ENCODE peak calls at places on chromosomes 1 and 21, in five cellular contexts. R, Y, Q, I and U are unnamed samples.

GRCh38 chr1:10888791-10889627 is 92.6 kb upstream of the CASZ1 start:
- DNase-seq in R (no peak), Y (no peak), Q (no peak), I (no peak), U (no peak)

GRCh38 chr1:234699795-234700665 is 90.1 kb upstream of the IRF2BP2 start:
- DNase-seq in R (no peak), Y (peak), Q (no peak), I (peak), U (peak)

GRCh38 chr1:199357591-199357990 is 669.9 kb upstream of the NR5A2 start:
- DNase-seq in R (no peak), Y (no peak), Q (no peak), I (no peak), U (no peak)

GRCh38 chr21:39675595-39675994 is 62.9 kb downstream of the B3GALT5 start:
- DNase-seq in R (no peak), Y (no peak), Q (no peak), I (no peak), U (no peak)

GRCh38 chr21:34890724-34891609 is 158.1 kb downstream of the RUNX1 start:
- DNase-seq in R (no peak), Y (no peak), Q (peak), I (peak), U (peak)

GRCh38 chr1:51240096-51240495 is 4.0 kb downstream of the RNF11 start:
- DNase-seq in R (no peak), Y (no peak), Q (no peak), I (no peak), U (no peak)

GRCh38 chr1:204199579-204199978 is 3.3 kb upstream of the KISS1 start:
- DNase-seq in R (no peak), Y (no peak), Q (no peak), I (no peak), U (no peak)

GRCh38 chr1:208052135-208052534 is 141.2 kb upstream of the CD34 start:
- DNase-seq in R (no peak), Y (no peak), Q (no peak), I (no peak), U (no peak)

GRCh38 chr1:89974701-89975470 is 20.0 kb upstream of the ZNF326 start:
- DNase-seq in R (no peak), Y (no peak), Q (no peak), I (peak), U (peak)

GRCh38 chr1:153928245-153928644 is 5.5 kb upstream of the GATAD2B start:
- DNase-seq in R (no peak), Y (no peak), Q (no peak), I (no peak), U (no peak)

GRCh38 chr21:41141031-41141457 is 26.9 kb upstream of the BACE2 start:
- DNase-seq in R (no peak), Y (no peak), Q (no peak), I (no peak), U (peak)

GRCh38 chr1:156815307-156815826 is 1.3 kb downstream of the SH2D2A start:
- DNase-seq in R (no peak), Y (no peak), Q (peak), I (peak), U (peak)

GRCh38 chr1:209268479-209268878 is 315.0 kb upstream of the CAMK1G start:
- DNase-seq in R (no peak), Y (no peak), Q (no peak), I (no peak), U (no peak)

GRCh38 chr1:51946300-51946699 is 44.2 kb downstream of the RAB3B start:
- DNase-seq in R (no peak), Y (no peak), Q (no peak), I (peak), U (no peak)

GRCh38 chr21:45017376-45017960 is 56.9 kb upstream of the ADARB1 start:
- DNase-seq in R (no peak), Y (no peak), Q (no peak), I (no peak), U (no peak)

GRCh38 chr1:174051956-174052355 is 29.8 kb upstream of the RC3H1 start:
- DNase-seq in R (no peak), Y (no peak), Q (no peak), I (peak), U (no peak)

GRCh38 chr1:224884428-224884827 is 45.0 kb upstream of the DNAH14 start:
- DNase-seq in R (no peak), Y (no peak), Q (no peak), I (no peak), U (no peak)

GRCh38 chr1:114079596-114080190 is 74.0 kb downstream of the SYT6 start:
- DNase-seq in R (no peak), Y (no peak), Q (no peak), I (no peak), U (no peak)

GRCh38 chr1:66791621-66792610 is 9.2 kb downstream of the INSL5 start:
- DNase-seq in R (no peak), Y (no peak), Q (no peak), I (no peak), U (no peak)

GRCh38 chr1:231557411-231557810 is 28.9 kb downstream of the TSNAX start:
- DNase-seq in R (no peak), Y (no peak), Q (no peak), I (peak), U (no peak)

GRCh38 chr21:43600642-43601397 is 58.5 kb downstream of the HSF2BP start:
- DNase-seq in R (no peak), Y (no peak), Q (no peak), I (peak), U (peak)
- H3K9ac ChIP-seq in R (no peak), Y (no peak), Q (no peak), I (no peak), U (peak)

GRCh38 chr1:33468972-33469371 is 3.5 kb upstream of the ZSCAN20 start:
- DNase-seq in R (no peak), Y (no peak), Q (no peak), I (no peak), U (no peak)

GRCh38 chr1:33471416-33471815 is 1.0 kb upstream of the ZSCAN20 start:
- DNase-seq in R (no peak), Y (no peak), Q (no peak), I (no peak), U (no peak)

GRCh38 chr1:33470495-33471012 is 1.9 kb upstream of the ZSCAN20 start:
- DNase-seq in R (peak), Y (peak), Q (peak), I (peak), U (peak)

GRCh38 chr1:33473900-33474299 is 1.5 kb downstream of the ZSCAN20 start:
- DNase-seq in R (no peak), Y (no peak), Q (no peak), I (no peak), U (no peak)

GRCh38 chr1:33472349-33472980 is at the start of gene ZSCAN20:
- DNase-seq in R (peak), Y (peak), Q (peak), I (peak), U (peak)
- H3K27ac ChIP-seq in R (no peak), Y (peak), Q (peak), I (peak), U (peak)

DNA sequence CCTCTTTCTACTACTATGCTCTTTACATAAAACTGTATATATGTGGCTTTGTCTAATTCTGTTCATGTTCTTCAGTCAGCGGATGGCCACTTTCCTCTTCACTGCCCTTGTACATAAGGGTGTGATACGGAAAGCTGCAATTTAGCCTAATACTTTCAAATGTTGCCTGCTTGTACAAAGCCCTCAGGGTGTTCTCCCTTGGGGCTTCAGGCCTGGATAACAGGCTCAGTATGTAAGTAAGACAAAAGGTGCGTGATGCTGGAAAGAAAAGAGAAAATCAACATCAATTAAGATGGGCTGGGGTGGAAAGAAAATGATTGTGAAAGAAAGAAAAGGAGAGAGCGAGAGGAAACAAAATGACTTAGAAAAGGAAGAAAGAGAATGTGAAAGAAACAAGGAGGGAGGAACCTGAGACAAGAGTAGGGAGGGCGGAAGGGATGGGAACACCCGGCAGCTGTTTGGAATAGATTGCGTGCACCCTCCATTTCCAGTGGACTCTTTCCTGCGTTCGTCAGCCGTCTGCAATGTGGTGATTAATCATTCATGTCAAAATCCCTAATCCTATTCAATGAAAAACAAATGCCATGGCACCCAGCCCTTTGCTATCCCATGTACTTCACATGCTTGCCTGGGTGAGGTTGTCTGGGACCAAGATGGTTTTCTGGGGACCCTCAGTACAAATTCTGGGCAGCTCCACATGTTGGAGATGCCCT is 553.6 kb downstream of the NUF2 start:
- DNase-seq in R (no peak), Y (no peak), Q (peak), I (peak), U (no peak)
- H3K9ac ChIP-seq in R (no peak), Y (no peak), Q (no peak), I (no peak), U (no peak)

GRCh38 chr1:201573923-201574322 is 35.0 kb downstream of the NAV1 start:
- DNase-seq in R (no peak), Y (no peak), Q (no peak), I (no peak), U (no peak)

GRCh38 chr1:201570886-201571624 is 32.1 kb downstream of the NAV1 start:
- DNase-seq in R (no peak), Y (no peak), Q (no peak), I (no peak), U (no peak)

GRCh38 chr1:201575912-201576311 is 37.0 kb downstream of the NAV1 start:
- DNase-seq in R (no peak), Y (no peak), Q (no peak), I (no peak), U (no peak)

GRCh38 chr1:201570158-201570885 is 31.4 kb downstream of the NAV1 start:
- DNase-seq in R (no peak), Y (no peak), Q (no peak), I (no peak), U (no peak)

GRCh38 chr1:201573030-201573429 is 34.1 kb downstream of the NAV1 start:
- DNase-seq in R (no peak), Y (no peak), Q (no peak), I (no peak), U (no peak)
- H3K27ac ChIP-seq in R (no peak), Y (peak), Q (no peak), I (no peak), U (no peak)